ENCODE peak calls at places on chromosomes 4 and X, in nine cellular contexts. Y, X, A, J, O, Z, F, B and Q are unnamed samples.

GRCh38 chr4:168587326-168588125 is 90.7 kb downstream of the PALLD start:
- DNase-seq in Y (no peak), X (peak), A (peak), J (peak), O (peak), Z (peak), F (peak), B (peak), Q (peak)

GRCh38 chr4:145177511-145177905 is 2.9 kb downstream of the OTUD4 start:
- DNase-seq in Y (no peak), X (peak), A (peak), J (no peak), O (no peak), Z (peak), F (no peak), B (peak), Q (no peak)

GRCh38 chr4:86233681-86234080 is 126.2 kb downstream of the MAPK10 start:
- DNase-seq in Y (no peak), X (peak), A (no peak), J (no peak), O (peak), Z (no peak), F (peak), B (peak), Q (no peak)

GRCh38 chr4:4200624-4201023 is 26.1 kb downstream of the OTOP1 start:
- DNase-seq in Y (no peak), X (no peak), A (no peak), J (no peak), O (peak), Z (no peak), F (no peak), B (no peak), Q (no peak)

GRCh38 chrX:116345953-116346352 is 90.5 kb upstream of the SLC6A14 start:
- DNase-seq in Y (no peak), X (no peak), A (no peak), J (no peak), O (no peak), Z (no peak), F (no peak), B (no peak), Q (no peak)

GRCh38 chrX:45986971-45987370 is 558.2 kb downstream of the ZNF674 start:
- DNase-seq in Y (no peak), X (peak), A (peak), J (no peak), O (no peak), Z (no peak), F (peak), B (peak), Q (no peak)

GRCh38 chrX:135516376-135516775 is 4.1 kb upstream of the INTS6L start:
- DNase-seq in Y (no peak), X (no peak), A (no peak), J (no peak), O (no peak), Z (no peak), F (no peak), B (no peak), Q (no peak)

GRCh38 chr4:7757501-7758443 is 181.9 kb downstream of the AFAP1 start:
- DNase-seq in Y (no peak), X (no peak), A (no peak), J (no peak), O (no peak), Z (peak), F (no peak), B (no peak), Q (no peak)

GRCh38 chr4:25320374-25321172 is 8.0 kb downstream of the ZCCHC4 start:
- DNase-seq in Y (no peak), X (peak), A (peak), J (no peak), O (peak), Z (no peak), F (peak), B (peak), Q (no peak)

GRCh38 chr4:89299153-89299789 is 8.3 kb downstream of the GPRIN3 start:
- DNase-seq in Y (no peak), X (no peak), A (no peak), J (no peak), O (no peak), Z (no peak), F (no peak), B (no peak), Q (no peak)
- TF ChIP-seq CTCF in Y (no peak), X (no peak), A (no peak), J (peak), O (no peak), Z (no peak), F (no peak), B (no peak), Q (no peak)

GRCh38 chrX:15724911-15725310 is 13.2 kb upstream of the CA5B start:
- DNase-seq in Y (no peak), X (no peak), A (no peak), J (no peak), O (no peak), Z (no peak), F (no peak), B (no peak), Q (no peak)
- TF ChIP-seq CTCF in Y (no peak), X (no peak), A (no peak), J (no peak), O (no peak), Z (no peak), F (peak), B (no peak), Q (no peak)

GRCh38 chr4:37438880-37439279 is 194.3 kb downstream of the NWD2 start:
- DNase-seq in Y (no peak), X (no peak), A (peak), J (no peak), O (no peak), Z (no peak), F (no peak), B (peak), Q (no peak)

GRCh38 chr4:37431417-37431743 is 186.8 kb downstream of the NWD2 start:
- DNase-seq in Y (no peak), X (no peak), A (no peak), J (no peak), O (no peak), Z (no peak), F (no peak), B (no peak), Q (no peak)

GRCh38 chr4:37430718-37431416 is 186.3 kb downstream of the NWD2 start:
- DNase-seq in Y (no peak), X (no peak), A (no peak), J (no peak), O (no peak), Z (no peak), F (no peak), B (no peak), Q (no peak)

GRCh38 chr4:37429906-37430305 is 185.4 kb downstream of the NWD2 start:
- DNase-seq in Y (no peak), X (no peak), A (no peak), J (no peak), O (no peak), Z (no peak), F (no peak), B (no peak), Q (no peak)

DNA sequence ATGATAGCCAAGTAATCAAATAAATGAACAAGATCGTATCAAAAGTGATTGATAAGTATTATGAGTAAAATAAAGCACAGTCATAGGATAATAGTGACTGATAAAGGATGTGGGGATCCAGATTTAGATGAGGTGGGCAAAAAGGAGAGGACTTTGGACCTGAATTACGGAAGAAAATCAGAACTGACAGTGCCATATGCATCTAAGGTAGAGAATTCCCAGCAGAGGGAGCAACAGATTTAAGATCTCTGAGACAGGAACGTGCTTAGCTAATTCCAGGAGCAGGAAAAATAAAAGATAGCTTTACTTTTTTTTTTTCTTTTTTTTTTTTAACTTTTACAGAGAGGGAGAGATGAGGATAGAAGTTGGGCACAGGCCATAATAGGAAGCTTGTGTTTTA is 189.9 kb downstream of the NWD2 start:
- DNase-seq in Y (no peak), X (peak), A (peak), J (no peak), O (peak), Z (no peak), F (no peak), B (peak), Q (no peak)
- TF ChIP-seq CTCF in Y (peak), X (peak), A (no peak), J (no peak), O (peak), Z (no peak), F (peak), B (peak), Q (no peak)

DNA sequence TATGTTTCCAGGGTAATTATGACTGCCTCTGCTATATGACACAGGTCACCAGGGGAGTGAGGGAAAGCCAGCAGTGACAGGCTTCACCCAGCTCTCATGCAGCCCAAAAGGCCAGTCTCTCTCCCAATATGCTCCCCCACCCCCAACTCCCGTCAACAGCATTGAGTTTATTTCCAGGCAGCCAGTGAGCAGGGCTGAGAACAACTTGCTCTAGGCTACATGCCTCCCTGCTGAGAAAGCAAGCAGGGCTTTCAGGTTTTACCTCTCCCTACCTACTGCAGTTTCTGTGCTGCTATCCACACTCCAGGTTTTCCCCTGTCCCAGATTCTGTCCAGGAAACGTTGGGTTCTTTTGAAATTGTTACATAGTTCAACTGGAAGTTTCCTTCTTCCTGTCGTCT is 291.4 kb downstream of the PABPC4L start:
- DNase-seq in Y (no peak), X (no peak), A (no peak), J (no peak), O (no peak), Z (no peak), F (no peak), B (peak), Q (no peak)
- TF ChIP-seq CTCF in Y (no peak), X (no peak), A (no peak), J (no peak), O (no peak), Z (no peak), F (no peak), B (no peak), Q (no peak)

DNA sequence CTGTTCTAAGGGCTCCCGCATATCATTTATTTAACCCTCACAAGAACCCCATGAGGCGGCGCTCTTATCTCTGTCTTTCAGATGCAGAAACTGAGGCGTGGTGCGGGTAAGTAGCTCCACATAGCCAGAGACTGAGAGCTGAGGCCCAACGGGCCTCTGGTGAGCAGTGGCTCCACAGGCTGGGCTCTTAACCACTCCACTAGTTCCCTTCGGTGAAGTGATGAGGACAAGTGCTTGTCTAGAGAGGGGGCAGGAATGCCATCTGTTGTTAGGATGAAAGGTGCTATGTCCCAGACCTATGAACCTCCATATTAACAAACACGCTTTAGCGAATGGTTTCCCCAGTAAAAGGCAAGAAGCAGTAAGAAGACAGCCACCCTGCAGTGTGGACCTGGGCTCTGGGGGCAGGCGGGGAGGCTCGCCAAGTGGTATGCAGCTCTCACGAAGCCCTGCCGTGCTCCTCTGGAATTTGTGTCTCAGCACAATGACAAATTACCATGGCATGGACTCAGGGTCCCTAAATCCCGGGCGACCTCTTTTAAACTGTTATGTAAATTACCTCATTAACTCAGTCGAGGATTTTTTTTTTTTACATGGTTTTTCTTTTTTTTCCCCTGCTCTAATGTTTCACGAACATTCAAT is 20.9 kb upstream of the S100G start:
- DNase-seq in Y (no peak), X (no peak), A (no peak), J (no peak), O (no peak), Z (no peak), F (peak), B (no peak), Q (no peak)
- TF ChIP-seq CTCF in Y (no peak), X (no peak), A (no peak), J (no peak), O (no peak), Z (no peak), F (no peak), B (no peak), Q (no peak)

DNA sequence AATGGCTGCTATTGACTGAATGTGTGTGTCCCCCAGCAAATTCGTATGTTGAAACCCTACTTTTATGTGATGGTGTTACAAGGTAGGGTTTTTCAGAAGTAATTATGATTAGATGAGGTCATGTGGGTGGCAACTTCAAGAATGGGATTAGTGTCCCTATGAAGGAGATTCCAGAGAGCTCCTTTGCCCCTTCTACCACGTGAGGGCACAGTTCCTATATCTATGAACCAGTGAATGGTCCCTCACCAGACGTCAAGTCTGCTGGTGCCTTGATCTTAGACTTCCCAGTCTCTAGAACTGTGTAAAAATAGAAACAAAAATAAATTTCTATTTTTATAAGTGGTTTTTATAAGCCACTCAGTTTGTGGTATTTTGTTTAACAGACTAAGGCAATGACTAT is 1137.6 kb upstream of the IGFBP7 start:
- DNase-seq in Y (no peak), X (peak), A (no peak), J (no peak), O (no peak), Z (no peak), F (no peak), B (no peak), Q (no peak)
- TF ChIP-seq CTCF in Y (no peak), X (no peak), A (no peak), J (no peak), O (no peak), Z (no peak), F (no peak), B (no peak), Q (no peak)